ENCODE peak calls at places on chromosomes 6 and 20, in ten cellular contexts. One of them, this sample, is unnamed.

GRCh38 chr6:14704383-14705271 is 541.2 kb upstream of the JARID2 start:
- DNase-seq in activated CD8-positive, alpha-beta T cell treated with anti-CD3 and anti-CD28 coated beads for 36 hours: no peak
- DNase-seq in retinal pigment epithelial cell: no peak
- DNase-seq in GM13977: no peak
- DNase-seq in fibroblast of mammary gland: peak
- DNase-seq in A549: no peak
- DNase-seq in chondrocyte: no peak
- DNase-seq in cardiac muscle cell: no peak
- DNase-seq in prostate gland: no peak
- DNase-seq in esophagus squamous epithelium: no peak
- DNase-seq in this sample: no peak

GRCh38 chr6:73451166-73452106 is 661 bp downstream of the CGAS start:
- DNase-seq in retinal pigment epithelial cell: no peak
- DNase-seq in cardiac muscle cell: peak
- DNase-seq in A549: peak
- DNase-seq in GM13977: peak
- DNase-seq in esophagus squamous epithelium: no peak
- DNase-seq in fibroblast of mammary gland: peak
- DNase-seq in activated CD8-positive, alpha-beta T cell treated with anti-CD3 and anti-CD28 coated beads for 36 hours: peak
- DNase-seq in chondrocyte: peak
- DNase-seq in prostate gland: peak
- DNase-seq in this sample: peak

GRCh38 chr20:17860306-17861197 is 108.0 kb downstream of the SNX5 start:
- DNase-seq in retinal pigment epithelial cell: no peak
- DNase-seq in esophagus squamous epithelium: no peak
- DNase-seq in activated CD8-positive, alpha-beta T cell treated with anti-CD3 and anti-CD28 coated beads for 36 hours: peak
- DNase-seq in cardiac muscle cell: no peak
- DNase-seq in fibroblast of mammary gland: no peak
- DNase-seq in prostate gland: no peak
- DNase-seq in chondrocyte: no peak
- DNase-seq in GM13977: no peak
- DNase-seq in A549: no peak
- DNase-seq in this sample: no peak

GRCh38 chr20:35135867-35136586 is 11.1 kb downstream of the EDEM2 start:
- DNase-seq in A549: no peak
- DNase-seq in chondrocyte: peak
- DNase-seq in activated CD8-positive, alpha-beta T cell treated with anti-CD3 and anti-CD28 coated beads for 36 hours: no peak
- DNase-seq in cardiac muscle cell: peak
- DNase-seq in esophagus squamous epithelium: no peak
- DNase-seq in retinal pigment epithelial cell: no peak
- DNase-seq in GM13977: no peak
- DNase-seq in fibroblast of mammary gland: peak
- DNase-seq in prostate gland: no peak
- DNase-seq in this sample: no peak

GRCh38 chr6:155183095-155183494 is 80.7 kb upstream of the CLDN20 start:
- DNase-seq in retinal pigment epithelial cell: no peak
- DNase-seq in fibroblast of mammary gland: no peak
- DNase-seq in cardiac muscle cell: no peak
- DNase-seq in A549: no peak
- DNase-seq in esophagus squamous epithelium: no peak
- DNase-seq in activated CD8-positive, alpha-beta T cell treated with anti-CD3 and anti-CD28 coated beads for 36 hours: no peak
- DNase-seq in GM13977: no peak
- DNase-seq in prostate gland: no peak
- DNase-seq in chondrocyte: no peak
- DNase-seq in this sample: no peak

GRCh38 chr6:140561701-140562100 is 1187.3 kb upstream of the CITED2 start:
- DNase-seq in esophagus squamous epithelium: no peak
- DNase-seq in cardiac muscle cell: no peak
- DNase-seq in prostate gland: no peak
- DNase-seq in activated CD8-positive, alpha-beta T cell treated with anti-CD3 and anti-CD28 coated beads for 36 hours: no peak
- DNase-seq in retinal pigment epithelial cell: no peak
- DNase-seq in GM13977: no peak
- DNase-seq in chondrocyte: no peak
- DNase-seq in A549: no peak
- DNase-seq in fibroblast of mammary gland: no peak
- DNase-seq in this sample: no peak

GRCh38 chr6:117711369-117711768 is 36.1 kb downstream of the NUS1 start:
- DNase-seq in prostate gland: no peak
- DNase-seq in chondrocyte: no peak
- DNase-seq in GM13977: no peak
- DNase-seq in esophagus squamous epithelium: no peak
- DNase-seq in A549: no peak
- DNase-seq in activated CD8-positive, alpha-beta T cell treated with anti-CD3 and anti-CD28 coated beads for 36 hours: peak
- DNase-seq in retinal pigment epithelial cell: no peak
- DNase-seq in fibroblast of mammary gland: no peak
- DNase-seq in cardiac muscle cell: no peak
- DNase-seq in this sample: no peak

GRCh38 chr6:88238065-88238464 is 71.9 kb upstream of the CNR1 start:
- DNase-seq in GM13977: peak
- DNase-seq in fibroblast of mammary gland: peak
- DNase-seq in A549: no peak
- DNase-seq in chondrocyte: no peak
- DNase-seq in esophagus squamous epithelium: no peak
- DNase-seq in retinal pigment epithelial cell: no peak
- DNase-seq in activated CD8-positive, alpha-beta T cell treated with anti-CD3 and anti-CD28 coated beads for 36 hours: peak
- DNase-seq in prostate gland: no peak
- DNase-seq in cardiac muscle cell: peak
- DNase-seq in this sample: peak

GRCh38 chr6:80457044-80457933 is 350.8 kb downstream of the BCKDHB start:
- DNase-seq in fibroblast of mammary gland: peak
- DNase-seq in cardiac muscle cell: no peak
- DNase-seq in esophagus squamous epithelium: no peak
- DNase-seq in prostate gland: peak
- DNase-seq in retinal pigment epithelial cell: peak
- DNase-seq in chondrocyte: no peak
- DNase-seq in GM13977: no peak
- DNase-seq in activated CD8-positive, alpha-beta T cell treated with anti-CD3 and anti-CD28 coated beads for 36 hours: no peak
- DNase-seq in A549: no peak
- DNase-seq in this sample: no peak

GRCh38 chr6:128569737-128570438 is 49.5 kb upstream of the PTPRK start:
- DNase-seq in A549: peak
- DNase-seq in activated CD8-positive, alpha-beta T cell treated with anti-CD3 and anti-CD28 coated beads for 36 hours: no peak
- DNase-seq in cardiac muscle cell: no peak
- DNase-seq in esophagus squamous epithelium: no peak
- DNase-seq in GM13977: no peak
- DNase-seq in retinal pigment epithelial cell: peak
- DNase-seq in chondrocyte: no peak
- DNase-seq in prostate gland: no peak
- DNase-seq in fibroblast of mammary gland: peak
- DNase-seq in this sample: no peak

GRCh38 chr6:28525496-28526039 is at the start of gene GPX5:
- DNase-seq in activated CD8-positive, alpha-beta T cell treated with anti-CD3 and anti-CD28 coated beads for 36 hours: peak
- DNase-seq in esophagus squamous epithelium: no peak
- DNase-seq in A549: no peak
- DNase-seq in GM13977: no peak
- DNase-seq in retinal pigment epithelial cell: no peak
- DNase-seq in prostate gland: no peak
- DNase-seq in chondrocyte: no peak
- DNase-seq in fibroblast of mammary gland: peak
- DNase-seq in cardiac muscle cell: no peak
- DNase-seq in this sample: no peak

DNA sequence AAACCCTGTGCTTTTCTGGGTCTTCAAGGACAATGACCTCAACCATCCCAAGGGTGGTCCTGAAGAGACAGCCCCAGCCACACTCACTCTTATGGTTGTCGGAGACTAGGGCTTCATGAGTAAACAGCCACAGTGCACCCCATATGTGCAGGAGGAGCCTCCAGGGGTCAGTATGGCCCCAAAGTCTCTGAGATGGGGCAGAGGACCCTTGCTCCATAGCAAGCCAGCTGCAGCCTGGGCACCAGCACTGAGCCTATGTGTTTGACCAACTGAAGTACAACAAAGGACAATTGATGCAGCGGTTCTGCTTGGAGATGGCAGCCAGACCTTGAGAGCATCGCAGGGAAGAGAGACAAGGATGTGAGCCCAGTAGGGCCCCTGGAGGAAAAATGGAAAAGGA is 112.2 kb downstream of the LRFN2 start:
- DNase-seq in GM13977: no peak
- DNase-seq in retinal pigment epithelial cell: no peak
- DNase-seq in A549: no peak
- DNase-seq in prostate gland: no peak
- DNase-seq in activated CD8-positive, alpha-beta T cell treated with anti-CD3 and anti-CD28 coated beads for 36 hours: no peak
- DNase-seq in esophagus squamous epithelium: no peak
- DNase-seq in fibroblast of mammary gland: no peak
- DNase-seq in cardiac muscle cell: no peak
- DNase-seq in chondrocyte: no peak
- DNase-seq in this sample: no peak
- TF ChIP-seq CTCF in GM13977: no peak
- TF ChIP-seq CTCF in retinal pigment epithelial cell: peak
- TF ChIP-seq CTCF in A549: no peak
- TF ChIP-seq CTCF in prostate gland: no peak
- TF ChIP-seq CTCF in activated CD8-positive, alpha-beta T cell treated with anti-CD3 and anti-CD28 coated beads for 36 hours: no peak
- TF ChIP-seq CTCF in esophagus squamous epithelium: no peak
- TF ChIP-seq CTCF in fibroblast of mammary gland: no peak
- TF ChIP-seq CTCF in cardiac muscle cell: no peak
- TF ChIP-seq CTCF in chondrocyte: no peak
- TF ChIP-seq CTCF in this sample: no peak

GRCh38 chr6:145733770-145734169 is 1.6 kb downstream of the EPM2A start:
- DNase-seq in GM13977: no peak
- DNase-seq in cardiac muscle cell: no peak
- DNase-seq in fibroblast of mammary gland: no peak
- DNase-seq in retinal pigment epithelial cell: no peak
- DNase-seq in esophagus squamous epithelium: no peak
- DNase-seq in chondrocyte: no peak
- DNase-seq in A549: no peak
- DNase-seq in prostate gland: no peak
- DNase-seq in activated CD8-positive, alpha-beta T cell treated with anti-CD3 and anti-CD28 coated beads for 36 hours: peak
- DNase-seq in this sample: no peak

GRCh38 chr6:145731432-145731831 is 3.9 kb downstream of the EPM2A start:
- DNase-seq in prostate gland: no peak
- DNase-seq in GM13977: no peak
- DNase-seq in fibroblast of mammary gland: peak
- DNase-seq in activated CD8-positive, alpha-beta T cell treated with anti-CD3 and anti-CD28 coated beads for 36 hours: peak
- DNase-seq in cardiac muscle cell: no peak
- DNase-seq in chondrocyte: no peak
- DNase-seq in retinal pigment epithelial cell: no peak
- DNase-seq in esophagus squamous epithelium: no peak
- DNase-seq in A549: no peak
- DNase-seq in this sample: no peak

GRCh38 chr6:145733207-145733606 is 2.1 kb downstream of the EPM2A start:
- DNase-seq in retinal pigment epithelial cell: no peak
- DNase-seq in activated CD8-positive, alpha-beta T cell treated with anti-CD3 and anti-CD28 coated beads for 36 hours: no peak
- DNase-seq in cardiac muscle cell: no peak
- DNase-seq in A549: no peak
- DNase-seq in esophagus squamous epithelium: no peak
- DNase-seq in prostate gland: no peak
- DNase-seq in chondrocyte: no peak
- DNase-seq in fibroblast of mammary gland: no peak
- DNase-seq in GM13977: no peak
- DNase-seq in this sample: no peak

GRCh38 chr6:145734486-145735355 is 599 bp downstream of the EPM2A start:
- DNase-seq in activated CD8-positive, alpha-beta T cell treated with anti-CD3 and anti-CD28 coated beads for 36 hours: peak
- DNase-seq in chondrocyte: peak
- DNase-seq in prostate gland: peak
- DNase-seq in cardiac muscle cell: peak
- DNase-seq in GM13977: peak
- DNase-seq in fibroblast of mammary gland: peak
- DNase-seq in A549: peak
- DNase-seq in retinal pigment epithelial cell: peak
- DNase-seq in esophagus squamous epithelium: peak
- DNase-seq in this sample: peak

DNA sequence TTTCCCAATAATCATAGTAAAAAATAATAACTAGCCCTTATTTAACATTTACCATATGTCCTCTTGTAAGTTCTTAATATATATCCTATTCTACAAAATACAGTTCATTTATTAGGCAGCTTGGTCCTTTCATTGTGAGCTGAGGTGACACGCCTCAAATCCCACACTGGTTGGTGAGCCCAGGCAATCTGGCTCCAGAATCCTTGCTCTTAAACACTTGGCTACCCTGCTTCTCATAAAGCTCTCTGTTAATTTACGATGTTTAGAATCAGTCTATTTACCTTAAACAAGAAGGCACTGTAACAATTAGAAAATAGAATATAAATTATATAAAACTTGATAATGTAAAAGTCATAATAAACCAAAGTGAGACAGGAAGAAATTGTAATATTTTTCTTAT is 2.5 kb downstream of the EPM2A start:
- DNase-seq in fibroblast of mammary gland: no peak
- DNase-seq in activated CD8-positive, alpha-beta T cell treated with anti-CD3 and anti-CD28 coated beads for 36 hours: no peak
- DNase-seq in prostate gland: no peak
- DNase-seq in GM13977: no peak
- DNase-seq in cardiac muscle cell: no peak
- DNase-seq in A549: no peak
- DNase-seq in chondrocyte: no peak
- DNase-seq in retinal pigment epithelial cell: no peak
- DNase-seq in esophagus squamous epithelium: no peak
- DNase-seq in this sample: no peak
- TF ChIP-seq CTCF in fibroblast of mammary gland: no peak
- TF ChIP-seq CTCF in activated CD8-positive, alpha-beta T cell treated with anti-CD3 and anti-CD28 coated beads for 36 hours: no peak
- TF ChIP-seq CTCF in prostate gland: no peak
- TF ChIP-seq CTCF in GM13977: no peak
- TF ChIP-seq CTCF in cardiac muscle cell: no peak
- TF ChIP-seq CTCF in A549: no peak
- TF ChIP-seq CTCF in chondrocyte: no peak
- TF ChIP-seq CTCF in retinal pigment epithelial cell: no peak
- TF ChIP-seq CTCF in esophagus squamous epithelium: no peak
- TF ChIP-seq CTCF in this sample: no peak

DNA sequence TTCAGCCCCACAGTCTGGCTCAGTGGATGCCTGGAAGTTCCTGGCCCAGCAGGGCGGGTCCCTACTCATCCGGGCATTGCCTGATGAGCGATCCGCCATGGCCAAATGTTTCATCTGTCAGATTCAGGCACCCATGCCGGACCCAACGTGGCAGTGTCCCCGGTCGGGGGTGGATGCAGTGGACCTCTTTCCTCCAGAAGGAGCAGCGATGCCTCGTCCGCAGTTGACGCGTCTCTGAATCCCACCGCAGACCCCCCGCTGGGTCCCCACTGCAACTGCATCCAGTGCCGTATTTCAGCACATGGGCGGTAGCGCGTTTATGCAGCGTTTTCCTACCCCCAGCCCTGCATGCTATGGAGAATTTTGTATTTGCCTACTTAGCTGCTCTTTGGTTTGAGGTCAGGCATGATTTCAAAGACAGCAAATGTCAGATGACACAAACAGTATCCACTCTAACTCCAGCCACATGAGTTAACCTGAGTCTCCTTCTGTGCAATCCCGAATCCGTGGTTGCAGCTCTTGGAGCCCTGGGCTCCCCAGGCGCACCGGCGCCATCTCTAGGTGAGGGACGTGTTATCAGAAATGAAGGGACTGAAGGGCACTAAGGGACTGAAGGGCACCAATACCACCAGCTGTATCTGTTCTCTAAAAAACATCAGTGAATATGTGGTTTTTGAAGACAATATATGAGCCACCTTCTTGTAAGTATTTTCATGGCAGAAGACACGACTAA is 72.6 kb upstream of the THBS2 start:
- DNase-seq in cardiac muscle cell: peak
- DNase-seq in GM13977: no peak
- DNase-seq in fibroblast of mammary gland: peak
- DNase-seq in activated CD8-positive, alpha-beta T cell treated with anti-CD3 and anti-CD28 coated beads for 36 hours: peak
- DNase-seq in chondrocyte: no peak
- DNase-seq in esophagus squamous epithelium: no peak
- DNase-seq in retinal pigment epithelial cell: no peak
- DNase-seq in prostate gland: no peak
- DNase-seq in A549: no peak
- DNase-seq in this sample: peak
- TF ChIP-seq CTCF in cardiac muscle cell: peak
- TF ChIP-seq CTCF in GM13977: no peak
- TF ChIP-seq CTCF in fibroblast of mammary gland: peak
- TF ChIP-seq CTCF in activated CD8-positive, alpha-beta T cell treated with anti-CD3 and anti-CD28 coated beads for 36 hours: no peak
- TF ChIP-seq CTCF in chondrocyte: peak
- TF ChIP-seq CTCF in esophagus squamous epithelium: no peak
- TF ChIP-seq CTCF in retinal pigment epithelial cell: peak
- TF ChIP-seq CTCF in prostate gland: no peak
- TF ChIP-seq CTCF in A549: peak
- TF ChIP-seq CTCF in this sample: no peak

GRCh38 chr6:33481192-33481591 is 26.8 kb downstream of the ZBTB9 start:
- DNase-seq in chondrocyte: no peak
- DNase-seq in cardiac muscle cell: no peak
- DNase-seq in GM13977: no peak
- DNase-seq in A549: no peak
- DNase-seq in fibroblast of mammary gland: no peak
- DNase-seq in retinal pigment epithelial cell: peak
- DNase-seq in esophagus squamous epithelium: no peak
- DNase-seq in prostate gland: no peak
- DNase-seq in activated CD8-positive, alpha-beta T cell treated with anti-CD3 and anti-CD28 coated beads for 36 hours: peak
- DNase-seq in this sample: no peak
- TF ChIP-seq CTCF in chondrocyte: no peak
- TF ChIP-seq CTCF in cardiac muscle cell: no peak
- TF ChIP-seq CTCF in GM13977: no peak
- TF ChIP-seq CTCF in A549: no peak
- TF ChIP-seq CTCF in fibroblast of mammary gland: no peak
- TF ChIP-seq CTCF in retinal pigment epithelial cell: peak
- TF ChIP-seq CTCF in esophagus squamous epithelium: no peak
- TF ChIP-seq CTCF in prostate gland: no peak
- TF ChIP-seq CTCF in activated CD8-positive, alpha-beta T cell treated with anti-CD3 and anti-CD28 coated beads for 36 hours: no peak
- TF ChIP-seq CTCF in this sample: no peak

This sample was measured in endothelial cell.